ENCODE peak calls at places on chromosomes 3 and 15, in seven cellular contexts. S, T, B, O, Z, V and U are unnamed samples.

GRCh38 chr3:126481808-126482502 is 6.3 kb upstream of the ZXDC start:
- DNase-seq in S (peak; percentile 57), T (no peak), B (no peak), O (no peak), Z (no peak), V (peak; percentile 39), U (no peak)

GRCh38 chr3:64244011-64244942 is 19.0 kb upstream of the PRICKLE2 start:
- DNase-seq in S (no peak), T (no peak), B (no peak), O (no peak), Z (no peak), V (peak; percentile 50), U (peak; percentile 60)

GRCh38 chr3:23075478-23075877 is 127.6 kb upstream of the UBE2E2 start:
- DNase-seq in S (no peak), T (no peak), B (no peak), O (no peak), Z (no peak), V (peak; percentile 79), U (no peak)

GRCh38 chr3:61561374-61562041 is at the start of gene PTPRG:
- DNase-seq in S (peak; percentile 91), T (peak; percentile 54), B (peak; percentile 57), O (no peak), Z (no peak), V (peak; percentile 89), U (peak; percentile 94)

GRCh38 chr15:78828930-78829329 is 17.7 kb upstream of the ADAMTS7 start:
- DNase-seq in S (peak; percentile 25), T (no peak), B (no peak), O (no peak), Z (no peak), V (no peak), U (no peak)

GRCh38 chr15:76972420-76973361 is 22.2 kb upstream of the PSTPIP1 start:
- DNase-seq in S (no peak), T (no peak), B (no peak), O (no peak), Z (no peak), V (peak; percentile 66), U (peak; percentile 16)

GRCh38 chr3:71208273-71209095 is 375.0 kb downstream of the FOXP1 start:
- DNase-seq in S (no peak), T (no peak), B (peak; percentile 6), O (no peak), Z (no peak), V (peak; percentile 75), U (no peak)

GRCh38 chr3:44942202-44942921 is 33.6 kb downstream of the ZDHHC3 start:
- DNase-seq in S (no peak), T (no peak), B (no peak), O (no peak), Z (no peak), V (peak; percentile 57), U (peak; percentile 77)

GRCh38 chr15:28917791-28918140 is 32.0 kb downstream of the APBA2 start:
- DNase-seq in S (no peak), T (no peak), B (no peak), O (no peak), Z (no peak), V (no peak), U (no peak)

GRCh38 chr3:43584043-43584826 is 37.6 kb downstream of the ANO10 start:
- DNase-seq in S (no peak), T (no peak), B (no peak), O (no peak), Z (no peak), V (peak; percentile 14), U (no peak)

GRCh38 chr3:134330895-134331810 is 43.1 kb downstream of the AMOTL2 start:
- DNase-seq in S (peak; percentile 43), T (no peak), B (no peak), O (no peak), Z (no peak), V (peak; percentile 64), U (no peak)

GRCh38 chr3:159604151-159604581 is 384.5 kb upstream of the IL12A start:
- DNase-seq in S (no peak), T (no peak), B (peak; percentile 46), O (no peak), Z (no peak), V (peak; percentile 49), U (peak; percentile 40)

GRCh38 chr15:66654718-66655375 is 47.2 kb upstream of the SMAD6 start:
- DNase-seq in S (no peak), T (peak; percentile 46), B (no peak), O (no peak), Z (no peak), V (no peak), U (no peak)

GRCh38 chr3:183802989-183803388 is 22.4 kb downstream of the MAP6D1 start:
- DNase-seq in S (peak; percentile 78), T (no peak), B (peak; percentile 94), O (no peak), Z (no peak), V (peak; percentile 42), U (no peak)

GRCh38 chr3:134640872-134641470 is 9.9 kb downstream of the KY start:
- DNase-seq in S (peak; percentile 36), T (no peak), B (peak; percentile 8), O (no peak), Z (no peak), V (peak; percentile 26), U (peak; percentile 38)